ENCODE peak calls at places on chromosomes 13 and 19, in six cellular contexts. Y is tibial artery; B is lower leg skin; H is choroid plexus epithelial cell; T is CD8-positive, alpha-beta T cell; G is HFF-Myc. L is an unnamed sample.

GRCh38 chr13:43473437-43473836 is 313.3 kb downstream of the ENOX1 start:
- DNase-seq in Y (no peak), B (no peak), H (no peak), T (no peak), G (no peak), L (no peak)

GRCh38 chr19:38640368-38640767 is 7.1 kb upstream of the ACTN4 start:
- DNase-seq in Y (no peak), B (no peak), H (no peak), T (no peak), G (no peak), L (no peak)

GRCh38 chr13:111877906-111878305 is 189.0 kb upstream of the SOX1 start:
- DNase-seq in Y (no peak), B (no peak), H (no peak), T (no peak), G (no peak), L (no peak)

GRCh38 chr13:109819851-109820250 is 33.5 kb upstream of the IRS2 start:
- DNase-seq in Y (no peak), B (no peak), H (no peak), T (no peak), G (no peak), L (no peak)

GRCh38 chr13:80814541-80814940 is 473.6 kb upstream of the SPRY2 start:
- DNase-seq in Y (no peak), B (no peak), H (peak), T (no peak), G (no peak), L (no peak)

GRCh38 chr13:85930108-85930507 is 130.9 kb upstream of the SLITRK6 start:
- DNase-seq in Y (no peak), B (no peak), H (no peak), T (no peak), G (no peak), L (no peak)

GRCh38 chr13:49625392-49626137 is 2.7 kb upstream of the ARL11 start:
- DNase-seq in Y (no peak), B (peak), H (peak), T (no peak), G (no peak), L (no peak)

GRCh38 chr13:64248371-64249065 is 2832.9 kb upstream of the PCDH20 start:
- DNase-seq in Y (no peak), B (no peak), H (peak), T (no peak), G (no peak), L (no peak)

GRCh38 chr19:45202637-45203036 is 24.1 kb downstream of the BLOC1S3 start:
- DNase-seq in Y (no peak), B (peak), H (no peak), T (no peak), G (no peak), L (no peak)

GRCh38 chr13:84896128-84896527 is 903.1 kb downstream of the SLITRK6 start:
- DNase-seq in Y (no peak), B (no peak), H (peak), T (no peak), G (peak), L (peak)

GRCh38 chr13:29885967-29886366 is 35.5 kb upstream of the UBL3 start:
- DNase-seq in Y (no peak), B (no peak), H (no peak), T (no peak), G (no peak), L (no peak)
- TF ChIP-seq CTCF in Y (no peak), B (no peak), H (no peak), T (no peak), G (no peak), L (no peak)

GRCh38 chr19:7137120-7137519 is 67.6 kb downstream of the ZNF557 start:
- DNase-seq in Y (peak), B (no peak), H (no peak), T (no peak), G (no peak), L (no peak)

GRCh38 chr19:7130043-7130442 is 60.5 kb downstream of the ZNF557 start:
- DNase-seq in Y (no peak), B (no peak), H (no peak), T (no peak), G (no peak), L (no peak)

GRCh38 chr19:7126132-7126531 is 56.6 kb downstream of the ZNF557 start:
- DNase-seq in Y (no peak), B (no peak), H (no peak), T (no peak), G (no peak), L (no peak)

GRCh38 chr19:7132054-7132453 is 62.6 kb downstream of the ZNF557 start:
- DNase-seq in Y (peak), B (no peak), H (no peak), T (no peak), G (no peak), L (no peak)
- H3K4me3 ChIP-seq in Y (no peak), B (no peak), H (no peak), T (no peak), G (no peak), L (no peak)

DNA sequence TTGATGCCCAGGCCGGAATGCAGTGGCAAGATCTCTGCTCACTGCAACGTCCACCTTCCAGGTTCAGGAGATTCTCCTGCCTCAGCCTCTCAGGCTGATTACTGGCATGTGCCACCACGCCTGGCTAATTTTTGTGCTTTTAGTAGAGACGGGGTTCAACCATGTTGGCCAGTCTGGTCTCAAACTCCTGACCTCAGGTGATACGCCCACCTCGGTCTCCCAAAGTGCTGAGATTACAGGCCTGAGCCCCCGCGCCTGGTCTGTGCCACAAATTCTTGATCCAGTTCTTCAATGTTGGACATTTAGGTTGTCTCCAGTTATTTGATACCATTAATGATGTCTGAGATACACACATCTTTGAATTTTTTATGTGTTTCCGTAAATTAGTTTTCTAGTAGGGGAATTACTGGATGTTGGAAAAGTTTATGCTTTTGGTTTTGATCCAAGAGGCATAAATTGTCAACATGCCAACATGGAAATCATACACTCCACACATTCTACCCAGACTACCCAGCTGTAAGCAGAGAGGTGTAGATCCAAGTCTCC is 525 bp upstream of the COG3 start:
- DNase-seq in Y (no peak), B (no peak), H (no peak), T (no peak), G (no peak), L (no peak)
- TF ChIP-seq CTCF in Y (no peak), B (no peak), H (no peak), T (peak), G (no peak), L (no peak)

GRCh38 chr19:56573914-56574313 is 6.6 kb downstream of the ZNF470 start:
- DNase-seq in Y (no peak), B (no peak), H (no peak), T (no peak), G (no peak), L (no peak)
- H3K4me3 ChIP-seq in Y (no peak), B (no peak), H (no peak), T (no peak), G (no peak), L (no peak)

GRCh38 chr19:40452016-40452415 is 7.9 kb upstream of the SERTAD3 start:
- DNase-seq in Y (no peak), B (no peak), H (no peak), T (no peak), G (no peak), L (no peak)

GRCh38 chr19:40453151-40453735 is 9.1 kb upstream of the SERTAD3 start:
- DNase-seq in Y (no peak), B (no peak), H (no peak), T (no peak), G (no peak), L (no peak)

GRCh38 chr19:40450664-40451063 is 6.5 kb upstream of the SERTAD3 start:
- DNase-seq in Y (no peak), B (no peak), H (no peak), T (no peak), G (no peak), L (no peak)

GRCh38 chr19:40445945-40446784 is 2.0 kb upstream of the SERTAD3 start:
- DNase-seq in Y (no peak), B (no peak), H (peak), T (no peak), G (no peak), L (no peak)

DNA sequence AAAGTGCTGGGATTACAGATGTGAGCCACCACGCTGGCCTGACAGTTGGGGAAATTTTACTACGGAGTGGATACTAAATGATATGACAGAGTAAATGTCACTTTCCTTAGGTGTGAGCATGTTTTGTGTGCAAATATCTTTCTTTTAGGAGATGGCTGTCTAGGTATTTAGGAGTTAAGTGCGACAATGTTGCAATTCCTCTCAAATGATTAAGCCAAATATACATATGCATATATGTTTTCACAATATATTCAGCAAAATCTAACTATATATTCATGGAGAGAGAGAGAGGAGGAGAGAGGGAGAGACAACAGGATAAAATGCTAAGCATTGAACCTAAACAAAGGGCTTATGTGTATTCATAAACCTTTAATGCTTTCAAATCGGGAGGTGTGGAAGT is 5.4 kb upstream of the SERTAD3 start:
- DNase-seq in Y (no peak), B (no peak), H (no peak), T (no peak), G (no peak), L (no peak)
- TF ChIP-seq CTCF in Y (no peak), B (no peak), H (no peak), T (no peak), G (no peak), L (no peak)

GRCh38 chr19:21765151-21765550 is 2.2 kb downstream of the ZNF100 start:
- DNase-seq in Y (no peak), B (no peak), H (no peak), T (no peak), G (no peak), L (no peak)
- H3K4me3 ChIP-seq in Y (no peak), B (no peak), H (no peak), T (no peak), G (no peak), L (no peak)

L was measured in epithelial cell of proximal tubule.